ENCODE peak calls at places on chromosome 4, in five cellular contexts. W is progenitor cell of endocrine pancreas, L is OCI-LY7, Y is body of pancreas, F is HepG2. R is an unnamed sample.

GRCh38 chr4:119493419-119493818 is 135.2 kb downstream of the PDE5A start:
- DNase-seq in W (no peak), Y (no peak), F (no peak), L (peak), R (no peak)

GRCh38 chr4:92483341-92483740 is 179.6 kb downstream of the GRID2 start:
- DNase-seq in W (no peak), F (no peak), Y (no peak), L (no peak), R (no peak)

GRCh38 chr4:184320630-184321029 is 103.0 kb upstream of the ENPP6 start:
- DNase-seq in L (no peak), Y (peak), W (no peak), F (no peak), R (no peak)

GRCh38 chr4:120446051-120446567 is 379.5 kb upstream of the MAD2L1 start:
- DNase-seq in L (no peak), Y (no peak), F (no peak), W (no peak), R (no peak)

GRCh38 chr4:110618091-110619000 is 4.5 kb downstream of the PITX2 start:
- DNase-seq in F (no peak), W (no peak), Y (no peak), L (no peak), R (peak)

GRCh38 chr4:98661356-98662054 is 3.1 kb upstream of the TSPAN5 start:
- DNase-seq in F (no peak), W (no peak), Y (no peak), L (no peak), R (no peak)

GRCh38 chr4:41318839-41319530 is 62.3 kb downstream of the UCHL1 start:
- DNase-seq in W (no peak), Y (no peak), F (peak), L (no peak), R (no peak)

GRCh38 chr4:10015140-10015753 is 6.0 kb downstream of the SLC2A9 start:
- DNase-seq in L (peak), F (no peak), W (no peak), Y (peak), R (peak)

GRCh38 chr4:156779046-156779445 is 192.6 kb downstream of the PDGFC start:
- DNase-seq in W (no peak), F (no peak), Y (no peak), L (no peak), R (no peak)

DNA sequence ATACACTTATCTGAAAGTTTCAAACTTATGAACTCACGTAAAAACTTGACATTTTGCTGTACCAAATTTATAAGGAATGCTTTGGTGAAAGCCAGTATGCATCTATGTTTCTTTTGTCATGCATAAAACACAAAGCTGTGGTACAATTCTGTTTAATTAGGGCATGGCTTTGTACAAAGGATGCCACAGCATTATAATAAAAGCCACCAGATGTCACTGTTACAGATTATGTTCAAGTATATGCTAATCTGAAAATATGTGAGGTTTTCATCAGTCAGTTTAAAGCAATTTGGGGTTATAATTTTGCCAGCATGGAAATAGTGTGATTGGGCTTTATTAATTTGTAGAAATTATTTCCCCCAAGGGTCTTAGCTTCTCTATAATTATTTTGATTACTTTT is 69.0 kb downstream of the ATOH1 start:
- DNase-seq in Y (no peak), L (peak), W (no peak), F (peak), R (no peak)
- TF ChIP-seq CTCF in Y (no peak), L (peak), W (peak), F (peak), R (no peak)

GRCh38 chr4:2754848-2755820 is 1.0 kb downstream of the TNIP2 start:
- DNase-seq in F (no peak), Y (no peak), W (no peak), L (no peak), R (no peak)

GRCh38 chr4:2756691-2757350 is 685 bp upstream of the TNIP2 start:
- DNase-seq in Y (no peak), W (no peak), L (no peak), F (no peak), R (no peak)

GRCh38 chr4:2753444-2753843 is 2.7 kb downstream of the TNIP2 start:
- DNase-seq in Y (no peak), W (no peak), F (no peak), L (no peak), R (no peak)

GRCh38 chr4:2757426-2757825 is 1.3 kb upstream of the TNIP2 start:
- DNase-seq in W (no peak), Y (no peak), L (no peak), F (no peak), R (no peak)

DNA sequence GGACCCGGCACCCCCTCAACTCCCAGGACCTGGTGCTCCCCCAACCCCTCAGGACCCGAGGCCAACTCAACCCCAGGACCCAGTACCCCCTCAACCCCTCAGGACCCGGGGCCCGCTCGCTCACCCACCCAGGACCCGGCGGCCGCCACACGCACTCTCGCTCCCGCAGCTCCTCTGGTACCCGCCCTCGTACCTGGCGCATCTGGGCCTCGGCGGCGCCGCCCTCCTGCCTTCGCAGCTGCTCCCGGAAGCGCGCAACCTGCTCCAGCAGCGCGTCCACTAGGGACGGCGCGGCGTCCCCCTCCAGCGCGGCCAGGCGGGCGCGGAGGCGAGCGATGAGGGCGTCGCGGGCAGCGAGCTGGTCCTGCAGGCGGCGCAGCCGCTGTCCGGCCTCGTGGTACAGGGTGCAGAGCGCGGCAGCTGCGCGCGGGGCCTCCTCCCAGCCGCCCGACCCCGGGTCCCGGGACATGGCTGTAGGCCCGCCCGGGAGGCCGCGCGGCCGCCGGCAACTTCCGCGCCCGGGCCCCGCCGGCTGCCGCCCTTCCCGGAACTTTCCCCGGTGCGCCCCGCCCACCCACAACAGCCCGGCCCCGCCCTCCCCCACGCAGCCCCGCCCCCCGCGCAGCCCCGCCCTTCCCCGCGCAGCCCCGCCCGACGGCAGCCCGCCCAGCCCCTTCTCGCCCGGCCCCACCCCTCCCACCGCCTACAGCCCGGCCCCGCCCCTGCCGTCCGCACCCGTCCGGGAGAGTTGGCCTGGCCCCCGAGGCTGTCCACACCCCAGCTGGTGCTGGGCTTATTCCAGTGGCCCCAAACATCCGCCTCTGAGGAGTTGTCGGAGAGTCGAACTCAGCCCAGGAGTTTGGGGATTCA is at the start of gene TNIP2:
- DNase-seq in W (peak), F (peak), L (peak), Y (peak), R (peak)
- TF ChIP-seq CTCF in W (peak), F (peak), L (no peak), Y (peak), R (no peak)

DNA sequence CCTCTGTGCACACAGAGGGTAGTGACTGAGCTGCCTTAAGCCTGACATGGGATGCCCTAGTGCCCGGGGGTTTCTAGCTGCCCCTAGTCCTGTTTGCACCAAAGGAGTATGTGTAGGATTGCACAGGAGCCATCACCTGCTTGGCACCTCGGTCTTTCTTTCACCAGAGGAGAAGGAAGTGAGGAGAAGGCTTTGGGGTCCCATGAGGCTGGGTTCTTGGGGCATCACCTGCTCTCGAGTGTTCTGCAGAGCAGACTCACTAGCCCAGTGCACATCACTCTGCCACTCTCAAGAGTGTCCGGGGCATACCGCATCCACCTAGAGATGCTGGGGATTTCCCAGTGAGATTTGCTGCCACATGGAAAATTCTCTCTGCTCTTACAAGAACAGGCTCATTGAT is 40.5 kb upstream of the GPR78 start:
- DNase-seq in L (no peak), F (no peak), Y (no peak), W (no peak), R (no peak)
- TF ChIP-seq CTCF in L (no peak), F (no peak), Y (no peak), W (no peak), R (no peak)

DNA sequence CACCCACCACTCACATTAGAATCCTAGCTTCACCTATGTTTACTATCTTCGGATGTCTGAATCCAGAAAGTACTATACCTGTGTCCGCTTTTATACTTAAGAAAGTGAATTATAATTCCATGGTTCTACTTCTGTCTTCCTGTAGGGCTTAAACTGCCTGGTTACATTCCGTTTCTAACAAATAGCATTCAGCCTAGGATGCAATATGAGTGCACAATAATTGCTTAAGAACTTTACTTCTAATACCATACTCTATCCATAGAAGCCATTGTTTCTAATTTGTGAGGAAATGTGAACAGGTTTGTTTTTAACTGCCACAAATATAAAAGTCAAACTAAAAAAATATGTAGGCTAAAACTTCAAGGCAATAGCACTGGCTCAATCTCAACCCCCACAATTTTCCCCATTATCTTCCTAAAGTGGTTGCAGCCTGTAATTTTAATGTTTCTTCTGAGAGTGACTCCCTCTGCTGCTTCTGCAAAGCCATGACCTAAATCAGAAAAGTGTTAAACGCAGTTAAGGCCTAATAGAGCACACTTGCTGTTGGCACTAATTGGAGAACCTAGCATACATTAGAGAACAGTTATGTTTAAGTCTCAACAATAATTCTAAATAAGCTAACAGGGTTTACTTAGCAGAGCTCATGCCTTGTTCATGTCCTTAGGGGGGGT is 4.2 kb downstream of the UNC5C start:
- DNase-seq in L (no peak), Y (no peak), F (no peak), W (no peak), R (no peak)
- TF ChIP-seq CTCF in L (no peak), Y (no peak), F (no peak), W (peak), R (no peak)

DNA sequence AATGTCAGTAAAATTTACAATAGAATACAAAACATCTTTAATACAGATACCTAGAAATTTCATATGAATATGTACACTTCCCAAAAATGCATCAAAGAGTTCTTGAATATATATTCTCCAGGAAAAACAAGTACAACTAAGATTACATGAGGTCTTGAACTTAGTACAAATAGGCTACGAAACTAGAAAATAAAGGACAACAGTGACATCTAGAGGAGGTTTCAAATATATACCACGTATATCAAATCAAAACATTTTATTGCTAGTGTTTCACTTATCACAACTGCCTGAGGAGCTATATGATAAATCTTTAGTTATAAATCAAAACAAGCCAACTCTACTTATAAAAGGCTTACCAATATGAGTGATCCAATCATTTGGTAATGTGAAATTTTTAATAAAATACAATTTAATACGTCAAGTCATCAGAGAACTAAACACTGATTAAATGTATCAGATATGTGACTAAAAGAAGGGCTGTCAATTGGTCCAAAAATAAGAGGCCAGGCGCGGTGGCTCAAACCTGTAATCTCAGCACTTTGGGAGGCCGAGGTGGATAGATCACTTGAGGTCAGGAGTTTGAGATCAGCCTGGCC is 36.6 kb downstream of the ANAPC10 start:
- DNase-seq in F (peak), L (peak), W (no peak), Y (no peak), R (no peak)
- TF ChIP-seq CTCF in F (peak), L (peak), W (peak), Y (peak), R (peak)

GRCh38 chr4:62133498-62133897 is 933.4 kb downstream of the ADGRL3 start:
- DNase-seq in F (no peak), Y (no peak), L (no peak), W (no peak), R (no peak)
- TF ChIP-seq CTCF in F (no peak), Y (no peak), L (no peak), W (no peak), R (no peak)

GRCh38 chr4:125244848-125245450 is 69.8 kb upstream of the FAT4 start:
- DNase-seq in W (no peak), F (no peak), L (no peak), Y (no peak), R (no peak)
- TF ChIP-seq CTCF in W (peak), F (no peak), L (peak), Y (peak), R (peak)

R was measured in glutamatergic neuron.